ENCODE peak calls at places on chromosomes 16 and 17, in five cellular contexts. G is astrocyte, A is aorta, T is osteoblast, O is thoracic aorta. Z is an unnamed sample.

GRCh38 chr16:57938936-57939871 is 31.7 kb downstream of the CNGB1 start:
- DNase-seq in G (peak), O (no peak), T (peak), A (peak), Z (no peak)

GRCh38 chr17:7354262-7354781 is 634 bp upstream of the TMEM95 start:
- DNase-seq in G (peak), O (no peak), T (peak), A (no peak), Z (no peak)

GRCh38 chr17:32382526-32383223 is 32.7 kb downstream of the ZNF207 start:
- DNase-seq in T (no peak), G (no peak), O (no peak), A (no peak), Z (no peak)

GRCh38 chr16:81581107-81581506 is 136.5 kb downstream of the CMIP start:
- DNase-seq in T (no peak), G (peak), A (no peak), O (no peak), Z (no peak)

GRCh38 chr17:42618442-42619150 is 9.1 kb downstream of the TUBG1 start:
- DNase-seq in O (no peak), A (no peak), T (no peak), G (no peak), Z (peak)

GRCh38 chr17:28634211-28634865 is 10.6 kb downstream of the BLTP2 start:
- DNase-seq in O (no peak), G (no peak), A (no peak), T (no peak), Z (no peak)

GRCh38 chr16:89134269-89134668 is 37.3 kb upstream of the CDH15 start:
- DNase-seq in O (no peak), G (no peak), T (no peak), A (peak), Z (no peak)

GRCh38 chr17:34156401-34156740 is 98.7 kb upstream of the CCL2 start:
- DNase-seq in G (no peak), T (no peak), O (no peak), A (no peak), Z (no peak)

GRCh38 chr17:55246583-55246982 is 18.2 kb upstream of the HLF start:
- DNase-seq in T (no peak), O (no peak), G (no peak), A (no peak), Z (no peak)

GRCh38 chr17:19381361-19381740 is 3.1 kb downstream of the MAPK7 start:
- DNase-seq in G (no peak), O (no peak), T (no peak), A (no peak), Z (no peak)

GRCh38 chr17:44655983-44656700 is at the start of gene MEIOC:
- DNase-seq in A (no peak), T (peak), G (no peak), O (no peak), Z (peak)
- H3K4me3 ChIP-seq in A (no peak), T (peak), G (peak), O (peak), Z (peak)

GRCh38 chr17:78374189-78374588 is 4.3 kb upstream of the PGS1 start:
- DNase-seq in A (no peak), G (no peak), O (no peak), T (no peak), Z (no peak)
- H3K27ac ChIP-seq in A (no peak), G (peak), O (no peak), T (peak), Z (no peak)

DNA sequence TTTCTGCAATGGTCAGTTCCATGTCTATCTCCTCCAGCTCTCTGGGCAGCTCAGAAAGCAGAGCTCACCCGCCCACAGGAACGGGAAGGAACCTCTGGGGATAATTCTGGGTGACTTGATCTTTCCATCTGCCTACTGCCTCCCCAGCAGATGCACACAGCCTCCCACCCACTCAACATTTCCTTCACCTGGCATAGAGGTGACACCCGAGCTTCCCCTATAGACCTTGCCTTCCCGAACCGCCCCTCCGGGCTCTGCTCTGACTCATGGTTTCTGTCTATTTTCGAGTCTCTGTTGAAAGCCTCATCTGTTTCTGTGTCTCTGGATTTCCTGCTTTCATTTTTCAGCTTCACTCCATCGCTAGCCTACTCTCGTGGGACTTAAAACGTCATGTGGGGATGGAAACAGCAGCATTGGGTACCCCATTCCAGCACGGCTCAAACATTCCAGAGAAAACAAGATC is 11.4 kb downstream of the GGA3 start:
- DNase-seq in T (peak), A (no peak), G (no peak), O (no peak), Z (no peak)
- H3K4me3 ChIP-seq in T (peak), A (no peak), G (peak), O (peak), Z (no peak)

DNA sequence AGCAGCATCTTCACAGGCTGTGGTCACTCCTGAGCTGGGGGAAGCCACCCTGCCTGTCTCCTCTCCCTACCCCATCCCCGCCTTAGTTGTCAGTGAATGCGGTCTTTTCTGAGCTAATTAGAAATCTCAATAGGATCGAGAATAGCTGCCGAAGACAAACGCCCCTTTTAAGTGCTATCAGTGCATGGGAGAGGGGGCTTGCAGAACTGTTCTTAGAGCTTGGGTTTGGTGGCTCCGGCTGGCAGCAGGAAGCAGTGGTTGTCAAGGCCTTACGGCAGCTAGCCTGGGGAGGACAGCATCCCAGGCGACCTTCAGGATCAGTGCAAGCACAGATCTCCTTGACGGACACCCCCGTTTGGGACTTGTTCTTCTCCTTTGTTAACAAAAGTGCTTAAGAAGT is 195.1 kb downstream of the CCDC182 start:
- DNase-seq in O (no peak), G (no peak), T (no peak), A (no peak), Z (no peak)
- H3K27ac ChIP-seq in O (no peak), G (no peak), T (no peak), A (no peak), Z (no peak)

GRCh38 chr16:1311738-1312458 is 2.5 kb downstream of the UBE2I start:
- DNase-seq in G (no peak), T (peak), O (no peak), A (no peak), Z (no peak)
- H3K4me3 ChIP-seq in G (peak), T (peak), O (peak), A (no peak), Z (no peak)

DNA sequence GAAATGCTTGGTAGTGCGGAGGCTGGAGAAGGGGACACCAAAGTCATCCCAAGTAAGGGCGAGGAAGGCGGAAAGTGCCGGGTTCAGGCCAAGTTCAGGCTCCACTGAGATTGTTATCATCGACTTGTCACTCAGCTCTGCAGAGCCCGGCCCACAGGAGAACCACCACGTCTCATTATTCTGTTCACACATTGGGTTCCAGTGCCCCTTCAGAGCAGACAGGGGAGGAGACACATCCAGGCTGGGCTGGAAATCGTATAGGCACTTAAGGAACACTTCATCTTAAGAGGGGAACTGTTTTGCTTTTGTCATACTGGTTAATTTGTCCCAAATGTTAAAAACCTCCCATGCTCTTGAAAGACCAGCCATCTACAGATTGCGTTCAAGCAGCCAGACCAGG is 118.3 kb upstream of the ADAMTS18 start:
- DNase-seq in O (no peak), T (no peak), G (no peak), A (no peak), Z (no peak)
- H3K27ac ChIP-seq in O (no peak), T (no peak), G (no peak), A (no peak), Z (no peak)

GRCh38 chr16:84619103-84619460 is 1.2 kb upstream of the COTL1 start:
- DNase-seq in O (no peak), G (no peak), A (no peak), T (no peak), Z (no peak)
- H3K4me3 ChIP-seq in O (no peak), G (no peak), A (no peak), T (peak), Z (no peak)

GRCh38 chr17:79002291-79002690 is 7.3 kb downstream of the CANT1 start:
- DNase-seq in O (no peak), A (peak), G (no peak), T (peak), Z (no peak)
- H3K27ac ChIP-seq in O (no peak), A (no peak), G (no peak), T (no peak), Z (no peak)

GRCh38 chr17:45410144-45411091 is 22.3 kb downstream of the ARHGAP27 start:
- DNase-seq in A (peak), T (peak), G (no peak), O (no peak), Z (no peak)
- H3K4me3 ChIP-seq in A (no peak), T (no peak), G (no peak), O (peak), Z (no peak)

GRCh38 chr16:51150894-51151320 is at the start of gene SALL1:
- DNase-seq in O (no peak), T (peak), A (no peak), G (no peak), Z (no peak)

GRCh38 chr16:51150159-51150893 is 744 bp downstream of the SALL1 start:
- DNase-seq in A (no peak), T (peak), O (no peak), G (no peak), Z (no peak)

GRCh38 chr16:51148674-51149228 is 2.3 kb downstream of the SALL1 start:
- DNase-seq in O (no peak), G (no peak), A (no peak), T (no peak), Z (no peak)

GRCh38 chr16:51149251-51149661 is 1.8 kb downstream of the SALL1 start:
- DNase-seq in G (no peak), O (no peak), A (no peak), T (no peak), Z (no peak)

DNA sequence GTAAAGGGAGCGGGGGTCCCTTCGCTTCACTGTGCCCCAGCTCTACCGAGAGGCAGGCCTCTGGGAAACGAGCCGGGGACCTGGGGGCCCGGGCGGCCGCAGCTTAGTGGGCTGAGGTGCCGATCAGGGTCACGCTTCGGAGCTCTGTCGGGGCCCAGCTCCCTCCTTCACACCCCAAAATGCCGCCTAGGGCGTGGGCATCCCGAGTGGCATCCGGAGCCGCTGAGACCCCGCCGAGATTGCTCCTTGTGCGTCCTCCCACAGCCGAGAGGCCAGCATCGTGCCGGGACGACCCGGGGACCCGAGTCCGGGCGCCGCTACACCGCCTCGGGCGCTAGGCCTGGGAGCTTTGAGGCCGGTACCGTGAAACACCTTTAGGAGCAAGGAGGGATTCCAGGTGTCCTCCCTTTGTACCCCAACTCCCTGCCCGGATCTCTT is 1.3 kb downstream of the SALL1 start:
- DNase-seq in T (no peak), G (no peak), A (no peak), O (no peak), Z (no peak)
- H3K27ac ChIP-seq in T (no peak), G (peak), A (no peak), O (no peak), Z (no peak)